ENCODE peak calls at places on chromosomes 13 and 19, in ten cellular contexts. One of them, this sample, is unnamed.

GRCh38 chr19:18435185-18435841 is 2.6 kb downstream of the ISYNA1 start:
- DNase-seq in testis: no peak
- DNase-seq in mammary epithelial cell: no peak
- DNase-seq in fibroblast of mammary gland: no peak
- DNase-seq in tibial nerve: no peak
- DNase-seq in fibroblast of the aortic adventitia: no peak
- DNase-seq in heart left ventricle: no peak
- DNase-seq in glutamatergic neuron: peak; percentile 18
- DNase-seq in vagina: no peak
- DNase-seq in adrenal gland: no peak
- DNase-seq in this sample: no peak

GRCh38 chr13:110506859-110507566 is 54.5 kb downstream of the RAB20 start:
- DNase-seq in vagina: no peak
- DNase-seq in glutamatergic neuron: no peak
- DNase-seq in adrenal gland: peak; percentile 78
- DNase-seq in mammary epithelial cell: peak; percentile 13
- DNase-seq in fibroblast of mammary gland: no peak
- DNase-seq in fibroblast of the aortic adventitia: peak; percentile 10
- DNase-seq in tibial nerve: peak; percentile 30
- DNase-seq in testis: peak; percentile 66
- DNase-seq in heart left ventricle: peak; percentile 82
- DNase-seq in this sample: no peak

GRCh38 chr13:34647379-34647778 is 294.7 kb upstream of the NBEA start:
- DNase-seq in testis: no peak
- DNase-seq in tibial nerve: no peak
- DNase-seq in fibroblast of the aortic adventitia: no peak
- DNase-seq in mammary epithelial cell: peak; percentile 28
- DNase-seq in glutamatergic neuron: no peak
- DNase-seq in adrenal gland: no peak
- DNase-seq in fibroblast of mammary gland: no peak
- DNase-seq in heart left ventricle: no peak
- DNase-seq in vagina: no peak
- DNase-seq in this sample: no peak

GRCh38 chr13:106467406-106468122 is 67.9 kb downstream of the EFNB2 start:
- DNase-seq in fibroblast of the aortic adventitia: no peak
- DNase-seq in fibroblast of mammary gland: no peak
- DNase-seq in heart left ventricle: no peak
- DNase-seq in adrenal gland: no peak
- DNase-seq in testis: no peak
- DNase-seq in mammary epithelial cell: no peak
- DNase-seq in tibial nerve: no peak
- DNase-seq in glutamatergic neuron: no peak
- DNase-seq in vagina: no peak
- DNase-seq in this sample: no peak

GRCh38 chr13:29702912-29703351 is 107.4 kb upstream of the SLC7A1 start:
- DNase-seq in fibroblast of the aortic adventitia: peak; percentile 92
- DNase-seq in adrenal gland: no peak
- DNase-seq in tibial nerve: peak; percentile 38
- DNase-seq in heart left ventricle: peak; percentile 37
- DNase-seq in glutamatergic neuron: no peak
- DNase-seq in testis: no peak
- DNase-seq in fibroblast of mammary gland: peak; percentile 93
- DNase-seq in mammary epithelial cell: peak; percentile 90
- DNase-seq in vagina: peak; percentile 93
- DNase-seq in this sample: no peak

GRCh38 chr19:16628984-16629691 is 1.1 kb upstream of the MED26 start:
- DNase-seq in fibroblast of mammary gland: peak; percentile 76
- DNase-seq in heart left ventricle: peak; percentile 54
- DNase-seq in vagina: no peak
- DNase-seq in adrenal gland: peak; percentile 71
- DNase-seq in mammary epithelial cell: peak; percentile 6
- DNase-seq in fibroblast of the aortic adventitia: peak; percentile 82
- DNase-seq in tibial nerve: peak; percentile 55
- DNase-seq in glutamatergic neuron: no peak
- DNase-seq in testis: peak; percentile 79
- DNase-seq in this sample: peak; percentile 41

GRCh38 chr13:66675620-66676019 is 554.5 kb downstream of the PCDH9 start:
- DNase-seq in vagina: no peak
- DNase-seq in heart left ventricle: no peak
- DNase-seq in fibroblast of mammary gland: peak; percentile 10
- DNase-seq in mammary epithelial cell: no peak
- DNase-seq in tibial nerve: no peak
- DNase-seq in testis: no peak
- DNase-seq in glutamatergic neuron: no peak
- DNase-seq in fibroblast of the aortic adventitia: peak; percentile 14
- DNase-seq in adrenal gland: no peak
- DNase-seq in this sample: no peak

GRCh38 chr13:40983269-40983668 is 35.8 kb downstream of the ELF1 start:
- DNase-seq in testis: no peak
- DNase-seq in heart left ventricle: no peak
- DNase-seq in glutamatergic neuron: no peak
- DNase-seq in vagina: no peak
- DNase-seq in mammary epithelial cell: no peak
- DNase-seq in fibroblast of the aortic adventitia: peak; percentile 36
- DNase-seq in fibroblast of mammary gland: peak; percentile 45
- DNase-seq in tibial nerve: no peak
- DNase-seq in adrenal gland: no peak
- DNase-seq in this sample: no peak

GRCh38 chr19:6862673-6863078 is 24.7 kb upstream of the ADGRE1 start:
- DNase-seq in mammary epithelial cell: peak; percentile 78
- DNase-seq in tibial nerve: peak; percentile 78
- DNase-seq in fibroblast of the aortic adventitia: peak; percentile 76
- DNase-seq in fibroblast of mammary gland: peak; percentile 77
- DNase-seq in vagina: no peak
- DNase-seq in glutamatergic neuron: peak; percentile 88
- DNase-seq in adrenal gland: peak; percentile 76
- DNase-seq in testis: peak; percentile 88
- DNase-seq in heart left ventricle: peak; percentile 80
- DNase-seq in this sample: peak; percentile 82

GRCh38 chr13:110575322-110576069 is 14.0 kb upstream of the RAB20 start:
- DNase-seq in fibroblast of mammary gland: peak; percentile 83
- DNase-seq in testis: peak; percentile 52
- DNase-seq in glutamatergic neuron: peak; percentile 72
- DNase-seq in heart left ventricle: peak; percentile 43
- DNase-seq in mammary epithelial cell: no peak
- DNase-seq in vagina: no peak
- DNase-seq in fibroblast of the aortic adventitia: peak; percentile 58
- DNase-seq in adrenal gland: peak; percentile 82
- DNase-seq in tibial nerve: peak; percentile 33
- DNase-seq in this sample: no peak

GRCh38 chr13:78972561-78972960 is 313.6 kb upstream of the OBI1 start:
- DNase-seq in fibroblast of the aortic adventitia: no peak
- DNase-seq in fibroblast of mammary gland: no peak
- DNase-seq in mammary epithelial cell: no peak
- DNase-seq in tibial nerve: no peak
- DNase-seq in adrenal gland: no peak
- DNase-seq in heart left ventricle: no peak
- DNase-seq in testis: peak; percentile 18
- DNase-seq in glutamatergic neuron: no peak
- DNase-seq in vagina: no peak
- DNase-seq in this sample: no peak

GRCh38 chr19:6271721-6272410 is 7.9 kb downstream of the MLLT1 start:
- DNase-seq in fibroblast of mammary gland: peak; percentile 67
- DNase-seq in glutamatergic neuron: no peak
- DNase-seq in fibroblast of the aortic adventitia: peak; percentile 97
- DNase-seq in mammary epithelial cell: no peak
- DNase-seq in adrenal gland: peak; percentile 90
- DNase-seq in heart left ventricle: peak; percentile 89
- DNase-seq in vagina: no peak
- DNase-seq in tibial nerve: peak; percentile 63
- DNase-seq in testis: peak; percentile 80
- DNase-seq in this sample: peak; percentile 70

GRCh38 chr19:14089662-14090508 is 666 bp downstream of the SAMD1 start:
- DNase-seq in adrenal gland: peak; percentile 48
- DNase-seq in mammary epithelial cell: peak; percentile 68
- DNase-seq in testis: no peak
- DNase-seq in tibial nerve: peak; percentile 17
- DNase-seq in glutamatergic neuron: peak; percentile 74
- DNase-seq in heart left ventricle: peak; percentile 53
- DNase-seq in fibroblast of the aortic adventitia: peak; percentile 57
- DNase-seq in fibroblast of mammary gland: peak; percentile 64
- DNase-seq in vagina: no peak
- DNase-seq in this sample: peak; percentile 63

GRCh38 chr13:89925107-89925506 is 1422.4 kb upstream of the MIR17HG start:
- DNase-seq in tibial nerve: no peak
- DNase-seq in adrenal gland: no peak
- DNase-seq in testis: no peak
- DNase-seq in fibroblast of mammary gland: peak; percentile 37
- DNase-seq in vagina: no peak
- DNase-seq in fibroblast of the aortic adventitia: peak; percentile 1
- DNase-seq in glutamatergic neuron: peak; percentile 21
- DNase-seq in heart left ventricle: no peak
- DNase-seq in mammary epithelial cell: peak; percentile 45
- DNase-seq in this sample: no peak

GRCh38 chr13:113437408-113438010 is 15.8 kb downstream of the ADPRHL1 start:
- DNase-seq in adrenal gland: no peak
- DNase-seq in vagina: no peak
- DNase-seq in fibroblast of the aortic adventitia: no peak
- DNase-seq in fibroblast of mammary gland: no peak
- DNase-seq in heart left ventricle: no peak
- DNase-seq in tibial nerve: no peak
- DNase-seq in glutamatergic neuron: peak; percentile 58
- DNase-seq in mammary epithelial cell: no peak
- DNase-seq in testis: no peak
- DNase-seq in this sample: no peak

GRCh38 chr19:50796128-50796633 is 6.0 kb downstream of the ACP4 start:
- DNase-seq in heart left ventricle: no peak
- DNase-seq in tibial nerve: no peak
- DNase-seq in fibroblast of the aortic adventitia: no peak
- DNase-seq in vagina: no peak
- DNase-seq in mammary epithelial cell: no peak
- DNase-seq in glutamatergic neuron: no peak
- DNase-seq in testis: no peak
- DNase-seq in fibroblast of mammary gland: no peak
- DNase-seq in adrenal gland: no peak
- DNase-seq in this sample: no peak
- TF ChIP-seq CTCF in heart left ventricle: no peak
- TF ChIP-seq CTCF in tibial nerve: no peak
- TF ChIP-seq CTCF in fibroblast of the aortic adventitia: no peak
- TF ChIP-seq CTCF in vagina: no peak
- TF ChIP-seq CTCF in mammary epithelial cell: no peak
- TF ChIP-seq CTCF in glutamatergic neuron: no peak
- TF ChIP-seq CTCF in testis: no peak
- TF ChIP-seq CTCF in fibroblast of mammary gland: no peak
- TF ChIP-seq CTCF in adrenal gland: no peak
- TF ChIP-seq CTCF in this sample: no peak

GRCh38 chr19:39263912-39264305 is 4.3 kb upstream of the IFNL2 start:
- DNase-seq in vagina: no peak
- DNase-seq in fibroblast of the aortic adventitia: no peak
- DNase-seq in tibial nerve: no peak
- DNase-seq in mammary epithelial cell: no peak
- DNase-seq in glutamatergic neuron: peak; percentile 22
- DNase-seq in testis: no peak
- DNase-seq in adrenal gland: no peak
- DNase-seq in fibroblast of mammary gland: no peak
- DNase-seq in heart left ventricle: no peak
- DNase-seq in this sample: no peak

GRCh38 chr19:39261704-39262103 is 6.5 kb upstream of the IFNL2 start:
- DNase-seq in testis: no peak
- DNase-seq in fibroblast of mammary gland: no peak
- DNase-seq in vagina: no peak
- DNase-seq in glutamatergic neuron: no peak
- DNase-seq in heart left ventricle: no peak
- DNase-seq in mammary epithelial cell: no peak
- DNase-seq in tibial nerve: no peak
- DNase-seq in adrenal gland: no peak
- DNase-seq in fibroblast of the aortic adventitia: no peak
- DNase-seq in this sample: no peak

GRCh38 chr19:39264306-39265290 is 3.6 kb upstream of the IFNL2 start:
- DNase-seq in mammary epithelial cell: no peak
- DNase-seq in vagina: no peak
- DNase-seq in testis: peak; percentile 22
- DNase-seq in fibroblast of mammary gland: no peak
- DNase-seq in fibroblast of the aortic adventitia: no peak
- DNase-seq in adrenal gland: no peak
- DNase-seq in tibial nerve: no peak
- DNase-seq in heart left ventricle: no peak
- DNase-seq in glutamatergic neuron: peak; percentile 65
- DNase-seq in this sample: peak; percentile 24

GRCh38 chr19:39262496-39262895 is 5.7 kb upstream of the IFNL2 start:
- DNase-seq in fibroblast of the aortic adventitia: no peak
- DNase-seq in fibroblast of mammary gland: no peak
- DNase-seq in heart left ventricle: no peak
- DNase-seq in tibial nerve: no peak
- DNase-seq in glutamatergic neuron: no peak
- DNase-seq in vagina: no peak
- DNase-seq in adrenal gland: no peak
- DNase-seq in testis: no peak
- DNase-seq in mammary epithelial cell: no peak
- DNase-seq in this sample: no peak

GRCh38 chr19:39265321-39265916 is 2.8 kb upstream of the IFNL2 start:
- DNase-seq in mammary epithelial cell: no peak
- DNase-seq in glutamatergic neuron: peak; percentile 49
- DNase-seq in tibial nerve: no peak
- DNase-seq in vagina: no peak
- DNase-seq in adrenal gland: no peak
- DNase-seq in fibroblast of the aortic adventitia: no peak
- DNase-seq in heart left ventricle: no peak
- DNase-seq in testis: peak; percentile 73
- DNase-seq in fibroblast of mammary gland: no peak
- DNase-seq in this sample: no peak
- TF ChIP-seq CTCF in mammary epithelial cell: no peak
- TF ChIP-seq CTCF in glutamatergic neuron: no peak
- TF ChIP-seq CTCF in tibial nerve: no peak
- TF ChIP-seq CTCF in vagina: no peak
- TF ChIP-seq CTCF in adrenal gland: no peak
- TF ChIP-seq CTCF in fibroblast of the aortic adventitia: no peak
- TF ChIP-seq CTCF in heart left ventricle: no peak
- TF ChIP-seq CTCF in testis: no peak
- TF ChIP-seq CTCF in fibroblast of mammary gland: no peak
- TF ChIP-seq CTCF in this sample: no peak

DNA sequence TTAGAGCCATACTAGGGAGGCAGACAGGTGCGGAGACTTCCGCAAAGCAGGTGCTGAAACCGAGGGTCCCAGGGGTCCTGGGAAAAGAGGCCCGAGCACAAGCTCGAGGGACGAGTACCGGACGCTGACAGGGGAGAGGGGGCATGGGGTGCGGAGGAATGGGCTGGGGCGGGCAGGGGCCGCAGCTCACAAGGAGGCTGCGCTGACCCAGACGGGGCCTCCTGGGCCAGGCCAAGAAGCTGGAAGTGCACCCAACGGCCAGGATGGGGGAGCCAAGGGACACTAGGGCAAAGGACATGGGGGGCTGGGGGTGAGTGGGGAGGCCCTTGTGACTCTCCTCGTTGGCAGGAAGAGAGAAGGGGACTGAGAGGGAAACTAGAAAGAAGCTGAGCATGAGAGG is 1.8 kb downstream of the POLR2E start:
- DNase-seq in mammary epithelial cell: no peak
- DNase-seq in testis: no peak
- DNase-seq in heart left ventricle: no peak
- DNase-seq in vagina: no peak
- DNase-seq in tibial nerve: no peak
- DNase-seq in glutamatergic neuron: no peak
- DNase-seq in adrenal gland: no peak
- DNase-seq in fibroblast of the aortic adventitia: no peak
- DNase-seq in fibroblast of mammary gland: no peak
- DNase-seq in this sample: no peak
- TF ChIP-seq CTCF in mammary epithelial cell: no peak
- TF ChIP-seq CTCF in testis: no peak
- TF ChIP-seq CTCF in heart left ventricle: no peak
- TF ChIP-seq CTCF in vagina: no peak
- TF ChIP-seq CTCF in tibial nerve: no peak
- TF ChIP-seq CTCF in glutamatergic neuron: no peak
- TF ChIP-seq CTCF in adrenal gland: no peak
- TF ChIP-seq CTCF in fibroblast of the aortic adventitia: no peak
- TF ChIP-seq CTCF in fibroblast of mammary gland: no peak
- TF ChIP-seq CTCF in this sample: no peak

GRCh38 chr13:82330499-82330898 is 1551.8 kb downstream of the SLITRK1 start:
- DNase-seq in vagina: no peak
- DNase-seq in adrenal gland: no peak
- DNase-seq in heart left ventricle: no peak
- DNase-seq in mammary epithelial cell: peak; percentile 15
- DNase-seq in fibroblast of the aortic adventitia: peak; percentile 6
- DNase-seq in fibroblast of mammary gland: peak; percentile 21
- DNase-seq in glutamatergic neuron: no peak
- DNase-seq in tibial nerve: no peak
- DNase-seq in testis: peak; percentile 21
- DNase-seq in this sample: no peak
- TF ChIP-seq CTCF in vagina: no peak
- TF ChIP-seq CTCF in adrenal gland: peak; percentile 41
- TF ChIP-seq CTCF in heart left ventricle: peak; percentile 11
- TF ChIP-seq CTCF in mammary epithelial cell: peak; percentile 62
- TF ChIP-seq CTCF in fibroblast of the aortic adventitia: peak; percentile 44
- TF ChIP-seq CTCF in fibroblast of mammary gland: peak; percentile 52
- TF ChIP-seq CTCF in glutamatergic neuron: peak; percentile 79
- TF ChIP-seq CTCF in tibial nerve: no peak
- TF ChIP-seq CTCF in testis: peak; percentile 23
- TF ChIP-seq CTCF in this sample: peak; percentile 58